ENCODE peak calls at places on chromosomes 6 and 20, in ten cellular contexts. One of them, this sample, is unnamed.

GRCh38 chr6:143232849-143233248 is 172.2 kb downstream of the AIG1 start:
- DNase-seq in SK-MEL-5: peak
- DNase-seq in EH: peak
- DNase-seq in nephron progenitor cell: peak
- DNase-seq in glutamatergic neuron: peak
- DNase-seq in mesendoderm: peak
- DNase-seq in NCI-H2029 treated with DMSO at 0.1 percent for 48 hours: no peak
- DNase-seq in psoas muscle: peak
- DNase-seq in effector CD4-positive, alpha-beta T cell: no peak
- DNase-seq in stromal cell of bone marrow: no peak
- DNase-seq in this sample: peak

GRCh38 chr6:22133352-22133751 is 163.5 kb downstream of the PRL start:
- DNase-seq in NCI-H2029 treated with DMSO at 0.1 percent for 48 hours: no peak
- DNase-seq in EH: no peak
- DNase-seq in SK-MEL-5: no peak
- DNase-seq in glutamatergic neuron: no peak
- DNase-seq in mesendoderm: no peak
- DNase-seq in psoas muscle: no peak
- DNase-seq in stromal cell of bone marrow: no peak
- DNase-seq in effector CD4-positive, alpha-beta T cell: no peak
- DNase-seq in nephron progenitor cell: no peak
- DNase-seq in this sample: no peak

GRCh38 chr6:144343736-144344428 is 58.7 kb downstream of the UTRN start:
- DNase-seq in mesendoderm: no peak
- DNase-seq in nephron progenitor cell: no peak
- DNase-seq in effector CD4-positive, alpha-beta T cell: peak
- DNase-seq in stromal cell of bone marrow: peak
- DNase-seq in glutamatergic neuron: no peak
- DNase-seq in SK-MEL-5: no peak
- DNase-seq in NCI-H2029 treated with DMSO at 0.1 percent for 48 hours: no peak
- DNase-seq in psoas muscle: no peak
- DNase-seq in EH: no peak
- DNase-seq in this sample: peak

GRCh38 chr6:69827491-69827890 is 30.7 kb upstream of the LMBRD1 start:
- DNase-seq in EH: peak
- DNase-seq in SK-MEL-5: no peak
- DNase-seq in glutamatergic neuron: no peak
- DNase-seq in NCI-H2029 treated with DMSO at 0.1 percent for 48 hours: no peak
- DNase-seq in psoas muscle: no peak
- DNase-seq in mesendoderm: peak
- DNase-seq in effector CD4-positive, alpha-beta T cell: no peak
- DNase-seq in nephron progenitor cell: no peak
- DNase-seq in stromal cell of bone marrow: peak
- DNase-seq in this sample: no peak

GRCh38 chr6:120303527-120303926 is 954.0 kb upstream of the MAN1A1 start:
- DNase-seq in NCI-H2029 treated with DMSO at 0.1 percent for 48 hours: no peak
- DNase-seq in EH: no peak
- DNase-seq in stromal cell of bone marrow: no peak
- DNase-seq in nephron progenitor cell: no peak
- DNase-seq in glutamatergic neuron: no peak
- DNase-seq in mesendoderm: no peak
- DNase-seq in psoas muscle: no peak
- DNase-seq in effector CD4-positive, alpha-beta T cell: no peak
- DNase-seq in SK-MEL-5: no peak
- DNase-seq in this sample: no peak

GRCh38 chr6:107740496-107741190 is 83.5 kb downstream of the SCML4 start:
- DNase-seq in mesendoderm: no peak
- DNase-seq in nephron progenitor cell: no peak
- DNase-seq in NCI-H2029 treated with DMSO at 0.1 percent for 48 hours: no peak
- DNase-seq in SK-MEL-5: no peak
- DNase-seq in psoas muscle: no peak
- DNase-seq in stromal cell of bone marrow: no peak
- DNase-seq in effector CD4-positive, alpha-beta T cell: no peak
- DNase-seq in glutamatergic neuron: no peak
- DNase-seq in EH: peak
- DNase-seq in this sample: no peak

GRCh38 chr6:98927534-98927933 is 20.2 kb downstream of the FBXL4 start:
- DNase-seq in stromal cell of bone marrow: no peak
- DNase-seq in NCI-H2029 treated with DMSO at 0.1 percent for 48 hours: peak
- DNase-seq in EH: no peak
- DNase-seq in effector CD4-positive, alpha-beta T cell: no peak
- DNase-seq in psoas muscle: no peak
- DNase-seq in SK-MEL-5: no peak
- DNase-seq in mesendoderm: no peak
- DNase-seq in glutamatergic neuron: no peak
- DNase-seq in nephron progenitor cell: no peak
- DNase-seq in this sample: no peak

GRCh38 chr20:25310268-25310920 is 62.5 kb downstream of the PYGB start:
- DNase-seq in SK-MEL-5: peak
- DNase-seq in psoas muscle: no peak
- DNase-seq in mesendoderm: peak
- DNase-seq in stromal cell of bone marrow: peak
- DNase-seq in effector CD4-positive, alpha-beta T cell: no peak
- DNase-seq in EH: peak
- DNase-seq in glutamatergic neuron: peak
- DNase-seq in NCI-H2029 treated with DMSO at 0.1 percent for 48 hours: peak
- DNase-seq in nephron progenitor cell: no peak
- DNase-seq in this sample: peak

GRCh38 chr6:139395891-139396299 is 21.4 kb upstream of the CITED2 start:
- DNase-seq in stromal cell of bone marrow: no peak
- DNase-seq in mesendoderm: peak
- DNase-seq in effector CD4-positive, alpha-beta T cell: no peak
- DNase-seq in psoas muscle: no peak
- DNase-seq in SK-MEL-5: no peak
- DNase-seq in glutamatergic neuron: no peak
- DNase-seq in EH: no peak
- DNase-seq in nephron progenitor cell: no peak
- DNase-seq in NCI-H2029 treated with DMSO at 0.1 percent for 48 hours: no peak
- DNase-seq in this sample: peak

GRCh38 chr6:149331871-149332270 is 14.4 kb downstream of the TAB2 start:
- DNase-seq in nephron progenitor cell: no peak
- DNase-seq in stromal cell of bone marrow: no peak
- DNase-seq in psoas muscle: no peak
- DNase-seq in NCI-H2029 treated with DMSO at 0.1 percent for 48 hours: no peak
- DNase-seq in glutamatergic neuron: no peak
- DNase-seq in SK-MEL-5: no peak
- DNase-seq in mesendoderm: no peak
- DNase-seq in EH: peak
- DNase-seq in effector CD4-positive, alpha-beta T cell: no peak
- DNase-seq in this sample: no peak

GRCh38 chr6:62286470-62286843 is 432 bp upstream of the KHDRBS2 start:
- DNase-seq in SK-MEL-5: no peak
- DNase-seq in psoas muscle: no peak
- DNase-seq in nephron progenitor cell: no peak
- DNase-seq in EH: no peak
- DNase-seq in NCI-H2029 treated with DMSO at 0.1 percent for 48 hours: no peak
- DNase-seq in mesendoderm: no peak
- DNase-seq in effector CD4-positive, alpha-beta T cell: no peak
- DNase-seq in stromal cell of bone marrow: no peak
- DNase-seq in glutamatergic neuron: no peak
- DNase-seq in this sample: no peak

This sample was measured in OCI-M1.